ENCODE peak calls at places on chromosomes 16 and 17, in six cellular contexts. L is mammary epithelial cell, I is fibroblast of lung, D is MM.1S, Q is cardiac muscle cell, C is upper lobe of right lung. V is an unnamed sample.

GRCh38 chr17:8073627-8074485 is 13.7 kb downstream of the ALOX12B start:
- DNase-seq in C (peak), D (peak), I (peak), L (peak), Q (peak), V (no peak)

GRCh38 chr17:40949406-40949805 is 12.0 kb upstream of the KRT23 start:
- DNase-seq in I (no peak), D (no peak), L (no peak), Q (peak), C (no peak), V (no peak)

GRCh38 chr16:12341423-12341822 is 364.9 kb downstream of the SNX29 start:
- DNase-seq in Q (no peak), L (peak), D (no peak), C (no peak), I (peak), V (no peak)

GRCh38 chr16:23537390-23537789 is 19.8 kb downstream of the EARS2 start:
- DNase-seq in L (no peak), C (no peak), Q (no peak), D (no peak), I (no peak), V (no peak)

GRCh38 chr17:73338566-73339247 is 26.9 kb upstream of the CDC42EP4 start:
- DNase-seq in D (no peak), L (no peak), Q (no peak), I (no peak), C (no peak), V (no peak)

GRCh38 chr16:81796035-81796434 is 16.9 kb downstream of the PLCG2 start:
- DNase-seq in I (no peak), C (no peak), L (no peak), Q (no peak), D (peak), V (no peak)

GRCh38 chr16:55502801-55503366 is 6.0 kb upstream of the LPCAT2 start:
- DNase-seq in I (peak), C (peak), L (no peak), Q (peak), D (no peak), V (no peak)

GRCh38 chr16:31352344-31353115 is 2.4 kb upstream of the ITGAX start:
- DNase-seq in Q (no peak), C (no peak), L (no peak), I (no peak), D (no peak), V (no peak)

GRCh38 chr17:70054961-70055360 is 20.1 kb upstream of the KCNJ16 start:
- DNase-seq in D (no peak), L (no peak), Q (no peak), I (no peak), C (no peak), V (no peak)

GRCh38 chr17:44039829-44040635 is 25.3 kb upstream of the TMEM101 start:
- DNase-seq in Q (peak), C (no peak), I (peak), D (no peak), L (peak), V (no peak)

GRCh38 chr16:21684199-21684598 is 20.4 kb downstream of the OTOA start:
- DNase-seq in Q (no peak), C (no peak), D (no peak), L (no peak), I (no peak), V (no peak)

GRCh38 chr16:28168991-28169554 is 42.7 kb downstream of the XPO6 start:
- DNase-seq in Q (no peak), I (no peak), D (no peak), L (no peak), C (no peak), V (no peak)

GRCh38 chr16:27450836-27451341 is 48.9 kb downstream of the IL21R start:
- DNase-seq in D (no peak), Q (no peak), I (no peak), L (no peak), C (no peak), V (no peak)

GRCh38 chr17:75182319-75182568 is 515 bp downstream of the SUMO2 start:
- DNase-seq in I (no peak), D (no peak), L (no peak), C (no peak), Q (no peak), V (no peak)

GRCh38 chr16:56743840-56744239 is 13.9 kb downstream of the NUP93 start:
- DNase-seq in C (no peak), I (peak), D (no peak), L (peak), Q (peak), V (no peak)

GRCh38 chr17:31053076-31053475 is 41.7 kb upstream of the NF1 start:
- DNase-seq in I (no peak), C (no peak), D (no peak), Q (no peak), L (no peak), V (no peak)

GRCh38 chr17:30780343-30780742 is 44.1 kb downstream of the CRLF3 start:
- DNase-seq in Q (no peak), D (peak), I (no peak), L (no peak), C (no peak), V (no peak)

GRCh38 chr16:66599726-66600125 is 4.8 kb upstream of the CMTM3 start:
- DNase-seq in L (no peak), I (no peak), Q (no peak), D (no peak), C (no peak), V (no peak)

GRCh38 chr17:733743-734142 is 1.3 kb downstream of the TLCD3A start:
- DNase-seq in Q (no peak), C (no peak), D (no peak), L (no peak), I (no peak), V (no peak)

GRCh38 chr17:75921596-75921995 is 16.9 kb upstream of the MRPL38 start:
- DNase-seq in Q (no peak), C (no peak), D (no peak), I (no peak), L (no peak), V (no peak)

GRCh38 chr17:78355045-78355641 is 4.7 kb downstream of the SOCS3 start:
- DNase-seq in I (no peak), C (no peak), D (no peak), Q (no peak), L (no peak), V (no peak)

GRCh38 chr17:63138713-63139112 is 172.7 kb downstream of the TANC2 start:
- DNase-seq in C (no peak), Q (no peak), L (no peak), D (no peak), I (peak), V (no peak)

DNA sequence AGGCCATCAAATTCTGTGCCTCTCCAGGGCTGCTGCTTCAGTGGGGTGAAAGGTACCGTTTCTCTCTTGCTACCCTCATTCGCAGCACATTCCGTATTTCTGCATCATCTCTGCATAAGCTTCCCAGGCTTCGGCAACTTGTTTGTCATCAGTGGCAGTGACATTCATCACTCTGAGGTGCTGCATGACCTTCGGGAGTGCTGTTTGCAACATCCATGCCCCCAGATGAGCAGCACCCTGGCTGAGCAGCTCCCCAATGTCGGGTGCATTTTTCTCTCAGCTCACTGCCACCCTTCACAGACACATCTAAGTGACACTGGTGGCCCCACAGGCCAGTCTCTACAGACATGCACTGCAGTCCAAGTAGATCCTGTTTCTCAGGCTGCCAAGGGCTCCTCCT is 3.8 kb downstream of the CREBBP start:
- DNase-seq in Q (peak), C (no peak), L (no peak), D (no peak), I (peak), V (no peak)
- H3K27ac ChIP-seq in Q (peak), C (no peak), L (no peak), D (no peak), I (no peak), V (peak)

GRCh38 chr17:49835472-49835871 is 12.4 kb downstream of the TAC4 start:
- DNase-seq in L (no peak), D (no peak), C (no peak), Q (no peak), I (no peak), V (no peak)

GRCh38 chr17:49834118-49834743 is 13.6 kb downstream of the TAC4 start:
- DNase-seq in C (no peak), D (no peak), Q (no peak), I (peak), L (no peak), V (no peak)

GRCh38 chr17:49841548-49841947 is 6.3 kb downstream of the TAC4 start:
- DNase-seq in L (no peak), I (no peak), C (peak), Q (no peak), D (no peak), V (no peak)

GRCh38 chr17:49832840-49833599 is 14.8 kb downstream of the TAC4 start:
- DNase-seq in L (no peak), D (no peak), C (no peak), Q (no peak), I (no peak), V (no peak)

GRCh38 chr17:49836111-49837030 is 11.5 kb downstream of the TAC4 start:
- DNase-seq in L (no peak), C (no peak), D (no peak), I (peak), Q (no peak), V (peak)
- H3K4me3 ChIP-seq in L (no peak), C (no peak), D (no peak), I (no peak), Q (no peak), V (no peak)

GRCh38 chr16:89393731-89394406 is 96.5 kb downstream of the ANKRD11 start:
- DNase-seq in Q (no peak), I (no peak), C (peak), D (no peak), L (no peak), V (no peak)
- H3K27ac ChIP-seq in Q (no peak), I (peak), C (no peak), D (no peak), L (peak), V (peak)

GRCh38 chr17:17820457-17821158 is 16.2 kb downstream of the SREBF1 start:
- DNase-seq in I (no peak), C (no peak), Q (no peak), D (no peak), L (no peak), V (no peak)
- H3K4me3 ChIP-seq in I (peak), C (no peak), Q (no peak), D (no peak), L (no peak), V (no peak)

DNA sequence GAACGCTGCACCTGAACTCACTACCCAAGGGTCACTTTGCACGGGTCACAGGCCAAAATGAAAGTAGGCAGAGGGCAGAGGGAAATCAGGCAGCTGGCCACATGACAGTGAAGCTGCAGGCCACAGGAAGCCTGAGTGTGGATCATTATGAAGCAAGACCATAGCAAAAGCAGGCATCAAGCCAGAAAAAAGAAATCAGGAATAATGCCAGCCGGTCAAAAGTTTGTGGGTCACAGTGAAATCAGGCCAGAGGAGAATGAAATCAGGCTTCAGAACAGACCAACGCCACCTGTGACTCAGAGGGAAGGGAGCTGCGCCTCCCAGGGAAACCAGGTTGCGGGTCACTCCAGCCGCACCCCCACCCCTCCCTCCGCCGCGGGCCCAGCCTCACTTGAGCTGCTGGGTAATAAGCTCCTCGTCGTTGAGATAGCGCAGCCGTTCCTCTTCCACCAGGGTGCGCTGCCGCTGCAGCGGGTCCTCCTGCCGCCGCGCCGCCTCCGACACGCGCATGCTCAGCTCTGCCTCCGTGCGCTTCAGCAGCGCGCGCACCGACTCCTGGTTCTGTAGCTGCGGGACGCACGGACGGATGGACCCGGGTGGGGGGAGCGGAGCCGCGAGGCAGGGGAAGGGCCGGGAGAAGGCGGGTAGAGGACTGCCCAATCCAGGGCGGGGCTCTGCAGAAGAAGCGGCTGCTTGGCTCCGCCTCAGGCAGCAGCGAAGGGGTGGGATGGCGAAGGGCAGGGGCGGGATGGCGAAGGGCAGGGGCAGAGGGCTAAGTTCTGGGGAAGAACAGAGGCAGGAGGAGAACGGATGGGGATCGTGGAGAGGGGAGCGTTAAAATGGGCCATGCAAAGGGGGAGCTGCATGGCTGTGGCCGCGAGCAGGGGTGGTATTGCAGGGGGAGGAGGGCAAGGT is 47.7 kb downstream of the SRCIN1 start:
- DNase-seq in C (peak), I (peak), Q (peak), D (peak), L (peak), V (peak)
- H3K27ac ChIP-seq in C (peak), I (no peak), Q (no peak), D (no peak), L (peak), V (no peak)

GRCh38 chr17:80185968-80186367 is 16.1 kb downstream of the CARD14 start:
- DNase-seq in C (no peak), I (no peak), D (no peak), L (no peak), Q (no peak), V (no peak)

GRCh38 chr17:80182845-80183223 is 13.0 kb downstream of the CARD14 start:
- DNase-seq in C (no peak), I (no peak), Q (no peak), D (no peak), L (no peak), V (no peak)

GRCh38 chr17:80182118-80182844 is 12.5 kb downstream of the CARD14 start:
- DNase-seq in Q (no peak), I (no peak), D (no peak), L (no peak), C (no peak), V (no peak)

GRCh38 chr17:80184423-80184714 is 14.5 kb downstream of the CARD14 start:
- DNase-seq in Q (no peak), I (no peak), L (no peak), D (no peak), C (no peak), V (no peak)

DNA sequence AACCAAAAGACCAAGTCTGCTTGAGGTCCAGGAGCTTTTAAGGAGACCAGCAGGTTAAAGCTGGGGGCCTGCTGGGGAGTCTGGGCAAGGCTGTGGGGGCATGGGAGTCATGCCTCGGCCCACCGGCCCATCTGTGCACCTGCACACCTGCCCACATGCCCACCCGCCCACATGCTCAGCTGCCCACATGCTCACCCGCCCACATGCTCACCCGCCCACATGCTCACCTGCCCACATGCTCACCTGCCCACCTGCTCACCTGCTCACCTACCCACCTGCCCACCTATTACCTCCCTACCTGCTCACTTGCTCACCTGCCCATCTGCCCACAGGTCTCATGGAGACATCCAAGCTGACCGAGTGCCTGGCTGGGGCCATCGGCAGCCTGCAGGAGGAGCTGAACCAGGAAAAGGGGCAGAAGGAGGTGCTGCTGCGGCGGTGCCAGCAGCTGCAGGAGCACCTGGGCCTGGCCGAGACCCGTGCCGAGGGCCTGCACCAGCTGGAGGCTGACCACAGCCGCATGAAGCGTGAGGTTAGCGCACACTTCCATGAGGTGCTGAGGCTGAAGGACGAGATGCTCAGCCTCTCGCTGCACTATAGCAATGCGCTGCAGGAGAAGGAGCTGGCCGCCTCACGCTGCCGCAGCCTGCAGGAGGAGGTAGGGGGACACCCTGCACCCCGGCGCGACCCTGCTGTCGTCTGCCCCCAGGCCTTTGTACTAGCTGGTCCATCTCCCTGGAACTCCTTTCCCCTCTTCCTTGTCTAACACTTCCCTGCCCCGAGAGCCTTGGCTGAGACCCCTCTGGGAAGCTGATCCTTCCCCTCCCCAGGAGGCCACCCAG is 14.0 kb downstream of the CARD14 start:
- DNase-seq in D (no peak), L (no peak), C (no peak), I (no peak), Q (no peak), V (no peak)
- H3K4me3 ChIP-seq in D (no peak), L (no peak), C (no peak), I (no peak), Q (no peak), V (no peak)

GRCh38 chr17:61129876-61130275 is 269.8 kb upstream of the TBX2 start:
- DNase-seq in I (no peak), D (no peak), C (no peak), Q (no peak), L (no peak), V (no peak)
- H3K27ac ChIP-seq in I (peak), D (no peak), C (peak), Q (no peak), L (no peak), V (no peak)

DNA sequence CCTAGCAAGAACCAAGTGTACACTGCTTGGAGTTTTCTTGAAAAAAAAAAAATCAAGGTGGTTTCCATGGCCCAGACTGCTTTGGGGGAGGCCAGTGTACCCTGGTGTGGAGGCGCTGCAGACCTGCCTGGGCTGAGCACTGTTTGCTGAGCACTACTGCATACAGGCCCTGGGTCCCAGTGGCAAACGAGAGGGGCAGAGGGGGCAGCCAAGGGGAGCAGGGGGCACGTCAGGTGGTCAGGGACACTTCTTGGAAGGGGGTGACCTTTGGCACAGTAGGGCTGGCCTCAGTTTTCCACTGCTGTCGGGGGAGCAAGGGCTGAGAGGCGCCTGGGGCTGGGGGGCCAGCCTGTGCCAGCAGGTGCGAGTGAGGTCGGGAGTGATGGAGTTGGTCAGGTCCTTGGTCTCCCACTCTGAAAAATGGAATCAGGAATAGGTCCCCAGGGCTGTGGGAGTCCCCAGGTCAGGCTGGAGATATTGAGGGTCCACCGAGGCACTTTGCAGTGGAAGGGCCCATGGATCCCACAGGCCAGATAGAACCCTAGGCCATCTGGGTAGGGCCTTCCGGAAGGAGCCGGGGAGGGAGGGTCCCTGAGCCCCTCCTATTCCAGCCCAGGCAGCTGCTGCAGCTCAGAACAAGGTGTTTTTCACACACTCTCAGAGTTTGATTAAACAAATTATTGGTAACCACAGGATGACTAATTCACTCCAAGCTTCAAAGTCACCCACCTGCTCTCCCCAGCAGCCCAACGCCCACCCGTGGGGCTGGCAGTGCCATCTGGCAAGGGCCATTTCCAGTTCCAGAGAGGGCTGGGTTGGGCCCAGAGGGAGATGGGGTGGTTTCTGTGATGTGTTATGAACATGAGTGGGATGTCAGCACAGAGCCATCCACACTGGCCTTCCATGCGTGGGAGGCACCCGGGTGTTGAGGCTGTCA is 3.5 kb downstream of the ZFPM1 start:
- DNase-seq in Q (no peak), L (peak), C (no peak), I (no peak), D (no peak), V (no peak)
- H3K4me3 ChIP-seq in Q (no peak), L (peak), C (peak), I (peak), D (peak), V (peak)